ENCODE peak calls at places on chromosomes 3 and 15, in five cellular contexts. E is BE2C, M is tibial artery, H is ovary, D is psoas muscle. L is an unnamed sample.

GRCh38 chr3:24242012-24242698 is 252.5 kb downstream of the THRB start:
- DNase-seq in E (no peak), M (no peak), H (no peak), D (no peak), L (peak; percentile 79)

GRCh38 chr3:101900736-101901135 is 51.4 kb downstream of the NFKBIZ start:
- DNase-seq in E (no peak), M (no peak), H (no peak), D (no peak), L (no peak)

GRCh38 chr3:143727391-143727790 is 120.9 kb downstream of the SLC9A9 start:
- DNase-seq in E (no peak), M (no peak), H (no peak), D (no peak), L (no peak)

GRCh38 chr3:187929115-187929828 is 184.0 kb upstream of the BCL6 start:
- DNase-seq in E (no peak), M (no peak), H (no peak), D (no peak), L (no peak)

GRCh38 chr3:113231827-113232253 is 20.5 kb downstream of the BOC start:
- DNase-seq in E (no peak), M (no peak), H (no peak), D (no peak), L (peak; percentile 90)

GRCh38 chr3:114378760-114379159 is 84.9 kb downstream of the TIGIT start:
- DNase-seq in E (no peak), M (no peak), H (no peak), D (no peak), L (no peak)

GRCh38 chr15:65979837-65980236 is 110.5 kb downstream of the RAB11A start:
- DNase-seq in E (no peak), M (no peak), H (no peak), D (no peak), L (no peak)

GRCh38 chr3:115418583-115418982 is 204.7 kb upstream of the GAP43 start:
- DNase-seq in E (no peak), M (no peak), H (no peak), D (no peak), L (no peak)

GRCh38 chr3:128683957-128684356 is 33.3 kb upstream of the RPN1 start:
- DNase-seq in E (no peak), M (no peak), H (no peak), D (no peak), L (no peak)

GRCh38 chr3:76231258-76231657 is 445.9 kb upstream of the ZNF717 start:
- DNase-seq in E (no peak), M (no peak), H (no peak), D (no peak), L (no peak)

GRCh38 chr3:69751118-69751517 is 11.9 kb downstream of the MITF start:
- DNase-seq in E (no peak), M (no peak), H (no peak), D (no peak), L (no peak)

GRCh38 chr3:132343018-132343612 is 25.9 kb downstream of the ACP3 start:
- DNase-seq in E (peak; percentile 57), M (peak; percentile 42), H (peak; percentile 60), D (no peak), L (peak; percentile 65)

GRCh38 chr3:64161481-64161952 is 63.7 kb downstream of the PRICKLE2 start:
- DNase-seq in E (no peak), M (no peak), H (no peak), D (no peak), L (no peak)

GRCh38 chr3:139601191-139601961 is 61.8 kb upstream of the RBP1 start:
- DNase-seq in E (peak; percentile 19), M (no peak), H (no peak), D (no peak), L (no peak)

GRCh38 chr3:172142074-172143059 is 103.0 kb downstream of the FNDC3B start:
- DNase-seq in E (no peak), M (no peak), H (no peak), D (no peak), L (peak; percentile 92)

GRCh38 chr3:64417816-64418215 is 192.6 kb upstream of the PRICKLE2 start:
- DNase-seq in E (no peak), M (no peak), H (no peak), D (no peak), L (peak; percentile 43)

GRCh38 chr15:98881526-98882517 is 125.8 kb downstream of the PGPEP1L start:
- DNase-seq in E (no peak), M (no peak), H (peak; percentile 56), D (no peak), L (peak; percentile 64)

GRCh38 chr15:39700301-39700700 is 82.3 kb downstream of the FSIP1 start:
- DNase-seq in E (no peak), M (no peak), H (no peak), D (no peak), L (no peak)

GRCh38 chr15:55799287-55800212 is 56.6 kb upstream of the PRTG start:
- DNase-seq in E (peak; percentile 84), M (no peak), H (no peak), D (no peak), L (peak; percentile 59)

GRCh38 chr3:126350502-126351085 is 6.6 kb downstream of the KLF15 start:
- DNase-seq in E (no peak), M (peak; percentile 18), H (peak; percentile 17), D (peak; percentile 44), L (no peak)

GRCh38 chr15:49875392-49875791 is 243.6 kb downstream of the ATP8B4 start:
- DNase-seq in E (no peak), M (no peak), H (no peak), D (no peak), L (no peak)
- TF ChIP-seq CTCF in E (no peak), M (no peak), H (no peak), D (no peak), L (no peak)

DNA sequence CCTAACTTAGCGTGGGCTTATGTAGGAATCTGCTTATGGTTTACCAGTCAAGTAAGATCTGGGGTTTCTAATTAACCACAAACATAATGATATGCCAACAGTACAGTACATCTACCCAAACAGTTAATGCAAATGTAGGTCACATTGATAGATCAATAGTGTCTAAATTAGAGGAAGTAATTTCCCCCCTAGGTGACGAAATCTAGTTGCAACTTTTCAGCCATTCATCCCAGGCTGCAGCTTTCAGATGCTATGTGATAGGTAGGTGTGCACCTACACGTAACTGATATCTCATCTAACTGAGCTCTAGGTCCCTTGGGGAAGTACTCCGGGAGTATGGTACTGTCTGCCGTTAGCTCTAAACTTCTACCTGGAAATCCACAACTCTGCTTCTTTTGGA is 57.2 kb downstream of the CRTC3 start:
- DNase-seq in E (no peak), M (no peak), H (no peak), D (no peak), L (no peak)
- H3K4me3 ChIP-seq in E (no peak overlapping the region), M (no peak overlapping the region), H (no peak overlapping the region), D (no peak overlapping the region), L (no peak overlapping the region)

DNA sequence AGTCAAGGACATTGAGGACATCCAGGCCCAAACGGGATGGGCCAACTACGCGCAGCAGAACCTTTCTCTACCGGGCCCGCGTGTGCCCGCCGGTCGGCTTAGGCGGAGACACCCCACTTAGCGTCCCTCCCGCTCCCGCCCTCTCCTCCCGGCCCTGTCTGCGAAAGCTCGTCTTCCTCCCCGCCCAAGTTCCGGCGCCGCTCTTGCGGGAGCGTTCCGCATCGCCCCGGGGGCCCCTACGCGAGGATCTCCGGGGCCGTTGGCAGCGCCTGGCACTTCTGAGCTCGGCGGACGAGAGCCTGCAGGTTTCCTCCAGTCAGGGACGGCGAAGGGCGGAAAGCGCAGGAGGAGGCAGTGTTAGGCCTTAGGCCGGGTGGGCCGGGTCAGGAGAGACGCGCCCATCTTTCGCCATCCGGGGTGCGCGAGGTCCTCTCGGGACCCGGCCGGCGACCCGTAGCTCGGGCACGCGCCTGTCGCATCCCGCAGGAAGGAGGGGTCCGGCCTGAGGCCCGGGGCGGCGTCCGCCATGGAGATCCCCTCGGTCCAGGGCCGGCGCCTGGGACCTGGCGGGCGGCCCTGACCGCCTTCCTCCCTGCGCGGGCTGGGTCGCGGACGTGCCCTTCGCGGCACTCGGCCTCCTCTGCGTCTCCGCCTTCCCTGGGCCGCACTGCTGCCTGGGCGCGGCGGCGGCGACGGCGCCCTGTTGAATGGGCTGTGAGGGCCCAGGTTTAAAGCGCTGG is at the start of gene FEM1B:
- DNase-seq in E (peak; percentile 92), M (peak; percentile 89), H (peak; percentile 91), D (peak; percentile 96), L (peak; percentile 96)
- TF ChIP-seq CTCF in E (no peak), M (no peak), H (no peak), D (peak; percentile 27), L (no peak)

DNA sequence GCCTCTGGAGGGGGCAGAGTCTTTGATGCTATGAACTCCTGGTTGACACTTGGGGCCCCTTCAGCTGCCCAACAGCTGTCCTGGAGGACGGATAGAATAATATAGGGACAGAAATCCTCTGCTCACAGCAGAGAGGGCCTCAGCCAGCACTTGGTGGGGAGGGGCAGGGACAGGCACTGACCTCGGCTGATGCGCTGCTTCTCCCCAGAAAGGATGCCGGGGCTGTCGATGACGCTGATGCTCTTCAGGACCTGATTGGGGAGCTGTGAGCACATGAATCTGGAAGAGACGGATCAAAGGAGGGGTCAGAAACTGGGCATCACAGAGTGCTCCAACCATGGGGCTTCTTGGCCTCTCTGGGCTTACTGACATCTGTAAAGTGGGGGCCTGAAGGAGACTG is 29.5 kb downstream of the EHD4 start:
- DNase-seq in E (no peak), M (no peak), H (no peak), D (no peak), L (no peak)
- H3K4me3 ChIP-seq in E (no peak overlapping the region), M (no peak overlapping the region), H (no peak overlapping the region), D (no peak overlapping the region), L (no peak overlapping the region)